ENCODE peak calls at places on chromosomes 2 and 18, in ten cellular contexts. Z is heart left ventricle, W is K562, L is psoas muscle, B is tibial nerve, U is SK-N-SH, T is pancreas, F is endothelial cell of umbilical vein, E is neural progenitor cell, Q is uterus. N is an unnamed sample.

GRCh38 chr2:212797484-212798205 is 259.0 kb upstream of the ERBB4 start:
- DNase-seq in E (no peak), Q (no peak), W (no peak), Z (no peak), U (no peak), T (no peak), F (no peak), L (no peak), B (no peak), N (no peak)

GRCh38 chr2:28665041-28665704 is 86.5 kb upstream of the PPP1CB start:
- DNase-seq in L (peak; percentile 76), E (peak; percentile 29), B (no peak), W (no peak), Q (peak; percentile 81), Z (peak; percentile 84), U (peak; percentile 80), F (peak; percentile 62), T (peak; percentile 86), N (peak; percentile 60)

GRCh38 chr2:1787799-1788477 is 43.6 kb upstream of the PXDN start:
- DNase-seq in Q (no peak), F (no peak), U (no peak), L (no peak), W (no peak), T (no peak), Z (no peak), E (no peak), B (no peak), N (no peak)

GRCh38 chr2:38720613-38721241 is 30.4 kb downstream of the SRSF7 start:
- DNase-seq in U (no peak), B (peak; percentile 85), Q (peak; percentile 90), L (peak; percentile 89), T (no peak), Z (peak; percentile 76), F (peak; percentile 18), E (no peak), W (no peak), N (peak; percentile 78)

GRCh38 chr2:30488012-30488659 is 41.1 kb downstream of the LCLAT1 start:
- DNase-seq in B (no peak), E (no peak), W (no peak), U (no peak), Q (no peak), F (no peak), T (no peak), Z (no peak), L (no peak), N (no peak)

GRCh38 chr2:216850665-216851327 is 9.1 kb downstream of the TNP1 start:
- DNase-seq in F (no peak), U (no peak), E (no peak), T (no peak), Q (no peak), Z (no peak), L (no peak), B (no peak), W (peak; percentile 26), N (no peak)

GRCh38 chr18:54580202-54580729 is 10.8 kb upstream of the DYNAP start:
- DNase-seq in L (no peak), F (no peak), U (no peak), B (no peak), W (no peak), T (no peak), Z (no peak), Q (no peak), E (no peak), N (no peak)

GRCh38 chr2:192827735-192828134 is 633.0 kb upstream of the TMEFF2 start:
- DNase-seq in T (peak; percentile 45), U (no peak), B (no peak), Q (no peak), Z (peak; percentile 47), F (no peak), E (no peak), W (no peak), L (no peak), N (no peak)

GRCh38 chr2:73020657-73021370 is 50.7 kb downstream of the SFXN5 start:
- DNase-seq in Q (no peak), B (no peak), W (no peak), T (no peak), E (no peak), Z (no peak), L (no peak), F (peak; percentile 4), U (peak; percentile 46), N (no peak)

GRCh38 chr2:160209457-160209856 is 9.4 kb upstream of the ITGB6 start:
- DNase-seq in B (no peak), T (no peak), E (no peak), L (no peak), F (peak; percentile 46), W (no peak), Z (no peak), U (no peak), Q (no peak), N (no peak)

GRCh38 chr18:43049021-43049420 is 66.5 kb downstream of the RIT2 start:
- DNase-seq in W (no peak), L (no peak), F (no peak), B (no peak), U (no peak), Z (no peak), T (no peak), E (no peak), Q (no peak), N (no peak)

GRCh38 chr18:28511421-28511821 is 334.5 kb upstream of the CDH2 start:
- DNase-seq in E (no peak), W (no peak), B (no peak), T (no peak), F (no peak), Q (no peak), L (no peak), U (no peak), Z (no peak), N (no peak)

GRCh38 chr2:67702937-67703336 is 305.8 kb downstream of the ETAA1 start:
- DNase-seq in F (no peak), U (no peak), E (no peak), W (no peak), B (no peak), L (no peak), Q (no peak), Z (no peak), T (no peak), N (no peak)

GRCh38 chr2:190535119-190535439 is 557 bp upstream of the NEMP2 start:
- DNase-seq in L (no peak), U (no peak), Z (no peak), E (no peak), W (no peak), F (peak; percentile 43), Q (no peak), T (no peak), B (no peak), N (no peak)

GRCh38 chr2:4047961-4048891 is 344.9 kb downstream of the DCDC2C start:
- DNase-seq in W (no peak), L (no peak), U (no peak), F (peak; percentile 77), Q (no peak), E (no peak), T (no peak), B (no peak), Z (no peak), N (no peak)

GRCh38 chr2:4049463-4049862 is 346.1 kb downstream of the DCDC2C start:
- DNase-seq in B (no peak), W (no peak), U (no peak), L (no peak), T (no peak), F (no peak), Z (no peak), Q (no peak), E (no peak), N (no peak)

GRCh38 chr2:4053769-4054493 is 350.6 kb downstream of the DCDC2C start:
- DNase-seq in W (no peak), U (no peak), B (no peak), Q (no peak), F (peak; percentile 13), T (no peak), E (no peak), L (no peak), Z (no peak), N (no peak)
- TF ChIP-seq CTCF in W (no peak), U (no peak), B (no peak), Q (no peak), F (no peak), T (no peak), E (peak; percentile 16), L (no peak), Z (no peak), N (no peak)

DNA sequence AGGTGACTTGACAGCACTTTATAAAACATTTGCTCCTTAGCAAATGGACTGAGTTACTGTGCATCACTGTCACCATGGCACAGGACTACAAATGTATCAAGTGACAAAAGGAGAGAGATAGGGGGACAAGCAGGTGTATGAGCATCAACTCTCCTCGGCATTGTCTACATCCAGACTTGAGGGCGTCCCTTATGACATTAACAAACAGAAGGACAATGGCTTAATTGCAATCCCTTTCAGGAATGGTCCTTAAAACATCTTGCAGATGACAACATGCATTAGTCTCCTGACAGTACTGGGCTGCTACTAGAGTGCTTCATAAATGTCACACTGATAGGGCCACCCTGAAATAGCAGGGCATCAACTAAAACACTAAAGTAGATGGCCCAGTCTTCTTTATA is 198.8 kb downstream of the PDE1A start:
- DNase-seq in F (no peak), E (no peak), U (no peak), L (no peak), Z (no peak), T (no peak), Q (no peak), B (no peak), W (no peak), N (no peak)
- H3K27ac ChIP-seq in F (no peak overlapping the region), E (no peak overlapping the region), U (no peak overlapping the region), L (no peak overlapping the region), Z (peak overlapping the region; percentile 27), T (no peak overlapping the region), Q (no peak overlapping the region), B (no peak overlapping the region), W (no peak overlapping the region), N (no peak overlapping the region)

GRCh38 chr2:127865926-127866325 is 8.0 kb upstream of the POLR2D start:
- DNase-seq in W (no peak), Q (no peak), B (no peak), F (no peak), T (no peak), E (no peak), Z (no peak), L (no peak), U (no peak), N (no peak)
- H3K36me3 ChIP-seq in W (peaks cover 73% of the 10 kb centered on the region), Q (no peaks in the 10 kb centered on the region), B (no peaks in the 10 kb centered on the region), F (peaks cover 28% of the 10 kb centered on the region), T (peaks cover 23% of the 10 kb centered on the region), E (peaks cover 4% of the 10 kb centered on the region), Z (no peaks in the 10 kb centered on the region), L (peaks cover 25% of the 10 kb centered on the region), U (peaks cover 71% of the 10 kb centered on the region), N (peaks cover 80% of the 10 kb centered on the region)

GRCh38 chr2:111135910-111136297 is 15.2 kb downstream of the BCL2L11 start:
- DNase-seq in T (peak; percentile 46), Q (peak; percentile 23), Z (no peak), W (peak; percentile 26), B (no peak), F (no peak), L (peak; percentile 85), E (peak; percentile 27), U (no peak), N (peak; percentile 52)
- TF ChIP-seq CTCF in T (no peak), Q (no peak), Z (peak; percentile 24), W (peak; percentile 26), B (no peak), F (no peak), L (peak; percentile 56), E (peak; percentile 22), U (no peak), N (peak; percentile 14)

N was measured in lower lobe of right lung.